ENCODE peak calls at places on chromosomes 3 and 15, in four cellular contexts. One of them, this sample, is unnamed.

GRCh38 chr3:129324855-129325254 is 46.2 kb downstream of the HMCES start:
- DNase-seq in IMR-90: no peak
- DNase-seq in transverse colon: no peak
- DNase-seq in A549: no peak
- DNase-seq in this sample: no peak

GRCh38 chr3:4394567-4394966 is 72.5 kb downstream of the SUMF1 start:
- DNase-seq in IMR-90: no peak
- DNase-seq in transverse colon: no peak
- DNase-seq in A549: no peak
- DNase-seq in this sample: no peak

GRCh38 chr3:124802702-124803101 is 72.5 kb downstream of the UMPS start:
- DNase-seq in IMR-90: no peak
- DNase-seq in transverse colon: no peak
- DNase-seq in A549: no peak
- DNase-seq in this sample: no peak

GRCh38 chr3:46361408-46362283 is 7.7 kb downstream of the CCR2 start:
- DNase-seq in IMR-90: no peak
- DNase-seq in transverse colon: no peak
- DNase-seq in A549: no peak
- DNase-seq in this sample: peak; percentile 6

GRCh38 chr15:69340243-69340991 is 41.7 kb downstream of the PAQR5 start:
- DNase-seq in IMR-90: no peak
- DNase-seq in transverse colon: no peak
- DNase-seq in A549: no peak
- DNase-seq in this sample: no peak

GRCh38 chr3:169103941-169104340 is 559.6 kb downstream of the MECOM start:
- DNase-seq in IMR-90: no peak
- DNase-seq in transverse colon: no peak
- DNase-seq in A549: no peak
- DNase-seq in this sample: no peak

GRCh38 chr3:150611666-150612065 is 8.5 kb downstream of the SELENOT start:
- DNase-seq in IMR-90: no peak
- DNase-seq in transverse colon: no peak
- DNase-seq in A549: no peak
- DNase-seq in this sample: no peak

GRCh38 chr15:42140383-42141070 is 15.9 kb downstream of the PLA2G4F start:
- DNase-seq in IMR-90: no peak
- DNase-seq in transverse colon: no peak
- DNase-seq in A549: no peak
- DNase-seq in this sample: no peak

GRCh38 chr15:77420610-77421369 is at the start of gene HMG20A:
- DNase-seq in IMR-90: peak; percentile 87
- DNase-seq in transverse colon: peak; percentile 50
- DNase-seq in A549: peak; percentile 80
- DNase-seq in this sample: peak; percentile 64

GRCh38 chr3:143885803-143886427 is 37.6 kb upstream of the SLC9A9 start:
- DNase-seq in IMR-90: peak; percentile 34
- DNase-seq in transverse colon: no peak
- DNase-seq in A549: peak; percentile 18
- DNase-seq in this sample: peak; percentile 41

GRCh38 chr3:89474333-89475130 is 367.1 kb downstream of the EPHA3 start:
- DNase-seq in IMR-90: no peak
- DNase-seq in transverse colon: no peak
- DNase-seq in A549: no peak
- DNase-seq in this sample: no peak

GRCh38 chr15:81492303-81492702 is 118.3 kb upstream of the TMC3 start:
- DNase-seq in IMR-90: peak; percentile 66
- DNase-seq in transverse colon: no peak
- DNase-seq in A549: no peak
- DNase-seq in this sample: no peak

GRCh38 chr15:71651750-71652186 is 158.6 kb upstream of the NR2E3 start:
- DNase-seq in IMR-90: peak; percentile 86
- DNase-seq in transverse colon: peak; percentile 14
- DNase-seq in A549: peak; percentile 51
- DNase-seq in this sample: peak; percentile 63

GRCh38 chr3:175692256-175692655 is 833.1 kb downstream of the NAALADL2 start:
- DNase-seq in IMR-90: peak; percentile 16
- DNase-seq in transverse colon: no peak
- DNase-seq in A549: no peak
- DNase-seq in this sample: no peak

GRCh38 chr15:39362832-39363561 is 217.9 kb upstream of the THBS1 start:
- DNase-seq in IMR-90: peak; percentile 96
- DNase-seq in transverse colon: no peak
- DNase-seq in A549: no peak
- DNase-seq in this sample: no peak

GRCh38 chr3:11221818-11222217 is 50.4 kb upstream of the ATG7 start:
- DNase-seq in IMR-90: no peak
- DNase-seq in transverse colon: no peak
- DNase-seq in A549: no peak
- DNase-seq in this sample: no peak
- TF ChIP-seq CTCF in IMR-90: peak; percentile 31
- TF ChIP-seq CTCF in transverse colon: no peak
- TF ChIP-seq CTCF in A549: no peak
- TF ChIP-seq CTCF in this sample: no peak

GRCh38 chr3:126766653-126767052 is 62.6 kb downstream of the CHCHD6 start:
- DNase-seq in IMR-90: no peak
- DNase-seq in transverse colon: no peak
- DNase-seq in A549: no peak
- DNase-seq in this sample: no peak
- H3K9me3 ChIP-seq in IMR-90: no peaks in the 10 kb centered on the region
- H3K9me3 ChIP-seq in transverse colon: no peaks in the 10 kb centered on the region
- H3K9me3 ChIP-seq in A549: no peaks in the 10 kb centered on the region
- H3K9me3 ChIP-seq in this sample: no peaks in the 10 kb centered on the region

GRCh38 chr3:171810278-171811058 is at the start of gene PLD1:
- DNase-seq in IMR-90: peak; percentile 79
- DNase-seq in transverse colon: peak; percentile 89
- DNase-seq in A549: peak; percentile 79
- DNase-seq in this sample: peak; percentile 87
- H3K4me1 ChIP-seq in IMR-90: peaks cover 11% of the 10 kb centered on the region
- H3K4me1 ChIP-seq in transverse colon: peaks cover 20% of the 10 kb centered on the region
- H3K4me1 ChIP-seq in A549: peaks cover 51% of the 10 kb centered on the region
- H3K4me1 ChIP-seq in this sample: peaks cover 37% of the 10 kb centered on the region

GRCh38 chr15:88603885-88604284 is 17.3 kb upstream of the AEN start:
- DNase-seq in IMR-90: no peak
- DNase-seq in transverse colon: no peak
- DNase-seq in A549: no peak
- DNase-seq in this sample: no peak
- TF ChIP-seq CTCF in IMR-90: no peak
- TF ChIP-seq CTCF in transverse colon: no peak
- TF ChIP-seq CTCF in A549: no peak
- TF ChIP-seq CTCF in this sample: no peak

DNA sequence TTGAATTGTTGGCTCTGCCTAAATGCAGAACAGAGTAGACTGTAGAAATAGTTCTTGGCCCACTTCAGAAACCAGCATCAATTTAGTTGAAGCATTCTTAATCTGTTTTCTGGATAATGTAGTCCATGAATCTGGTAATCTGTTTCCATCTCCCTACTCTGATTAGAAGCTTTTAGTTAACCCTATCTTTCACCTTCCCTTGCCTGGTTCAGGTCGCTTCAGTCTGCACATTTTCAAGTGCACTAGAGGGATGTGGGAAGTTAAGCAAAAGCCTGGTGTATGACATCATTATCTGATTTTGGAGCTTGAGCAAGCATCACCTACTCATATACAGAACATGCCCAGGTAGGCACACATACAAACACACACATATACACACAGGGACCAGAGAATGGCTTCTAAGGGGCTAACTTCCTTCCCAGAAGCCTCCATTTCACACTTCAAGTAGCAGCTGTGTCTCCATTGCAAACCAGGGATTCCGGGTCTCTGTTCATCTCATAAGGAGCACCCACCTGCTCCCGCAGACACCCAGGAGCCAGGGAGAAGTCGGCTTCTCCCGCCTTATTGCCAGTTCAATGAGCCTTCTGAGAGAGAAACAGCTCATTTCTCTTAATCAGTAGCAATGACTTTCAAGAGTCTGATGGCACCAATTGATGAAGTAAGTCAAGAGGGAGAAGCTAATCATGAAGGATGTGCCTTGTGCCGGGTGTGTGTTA is 348.0 kb upstream of the STAC start:
- DNase-seq in IMR-90: no peak
- DNase-seq in transverse colon: no peak
- DNase-seq in A549: no peak
- DNase-seq in this sample: no peak
- H3K9me3 ChIP-seq in IMR-90: peaks cover 6% of the 10 kb centered on the region
- H3K9me3 ChIP-seq in transverse colon: no peaks in the 10 kb centered on the region
- H3K9me3 ChIP-seq in A549: no peaks in the 10 kb centered on the region
- H3K9me3 ChIP-seq in this sample: no peaks in the 10 kb centered on the region

GRCh38 chr3:155667988-155668387 is 76.9 kb downstream of the PLCH1 start:
- DNase-seq in IMR-90: no peak
- DNase-seq in transverse colon: no peak
- DNase-seq in A549: no peak
- DNase-seq in this sample: no peak
- H3K4me1 ChIP-seq in IMR-90: no peaks in the 10 kb centered on the region
- H3K4me1 ChIP-seq in transverse colon: no peaks in the 10 kb centered on the region
- H3K4me1 ChIP-seq in A549: peaks cover 37% of the 10 kb centered on the region
- H3K4me1 ChIP-seq in this sample: peaks cover 9% of the 10 kb centered on the region

GRCh38 chr3:151839313-151839631 is 25.4 kb downstream of the AADAC start:
- DNase-seq in IMR-90: no peak
- DNase-seq in transverse colon: no peak
- DNase-seq in A549: no peak
- DNase-seq in this sample: no peak
- TF ChIP-seq CTCF in IMR-90: no peak
- TF ChIP-seq CTCF in transverse colon: no peak
- TF ChIP-seq CTCF in A549: no peak
- TF ChIP-seq CTCF in this sample: peak; percentile 3

GRCh38 chr3:160553829-160554228 is 11.5 kb downstream of the KPNA4 start:
- DNase-seq in IMR-90: no peak
- DNase-seq in transverse colon: no peak
- DNase-seq in A549: no peak
- DNase-seq in this sample: no peak
- H3K9me3 ChIP-seq in IMR-90: no peaks in the 10 kb centered on the region
- H3K9me3 ChIP-seq in transverse colon: no peaks in the 10 kb centered on the region
- H3K9me3 ChIP-seq in A549: peaks cover 23% of the 10 kb centered on the region
- H3K9me3 ChIP-seq in this sample: no peaks in the 10 kb centered on the region

GRCh38 chr3:123412811-123413588 is 35.9 kb downstream of the ADCY5 start:
- DNase-seq in IMR-90: no peak
- DNase-seq in transverse colon: no peak
- DNase-seq in A549: no peak
- DNase-seq in this sample: no peak

GRCh38 chr3:123414958-123415792 is 33.7 kb downstream of the ADCY5 start:
- DNase-seq in IMR-90: no peak
- DNase-seq in transverse colon: no peak
- DNase-seq in A549: no peak
- DNase-seq in this sample: no peak

GRCh38 chr3:123416647-123417046 is 32.2 kb downstream of the ADCY5 start:
- DNase-seq in IMR-90: no peak
- DNase-seq in transverse colon: no peak
- DNase-seq in A549: no peak
- DNase-seq in this sample: no peak

GRCh38 chr3:123419156-123419849 is 29.6 kb downstream of the ADCY5 start:
- DNase-seq in IMR-90: no peak
- DNase-seq in transverse colon: no peak
- DNase-seq in A549: no peak
- DNase-seq in this sample: no peak

GRCh38 chr3:123416173-123416572 is 32.7 kb downstream of the ADCY5 start:
- DNase-seq in IMR-90: no peak
- DNase-seq in transverse colon: no peak
- DNase-seq in A549: no peak
- DNase-seq in this sample: no peak
- H3K4me1 ChIP-seq in IMR-90: no peaks in the 10 kb centered on the region
- H3K4me1 ChIP-seq in transverse colon: peaks cover 31% of the 10 kb centered on the region
- H3K4me1 ChIP-seq in A549: no peaks in the 10 kb centered on the region
- H3K4me1 ChIP-seq in this sample: peaks cover 11% of the 10 kb centered on the region

This sample was measured in Caco-2.